ENCODE peak calls at places on chromosomes 1 and 21, in ten cellular contexts. I is fibroblast of lung, X is psoas muscle, A is HL-60, S is kidney, N is GM12865, U is endothelial cell, J is A549, P is heart right ventricle, W is foreskin keratinocyte. Q is an unnamed sample.

GRCh38 chr1:60425528-60425927 is 352.0 kb upstream of the C1orf87 start:
- DNase-seq in I (peak; percentile 3), S (no peak), P (no peak), J (peak; percentile 1), N (peak; percentile 1), U (peak; percentile 11), W (no peak), A (no peak), X (no peak), Q (no peak)

GRCh38 chr1:151164732-151165280 is 896 bp downstream of the LYSMD1 start:
- DNase-seq in W (peak; percentile 4), N (no peak), P (no peak), A (no peak), I (no peak), J (no peak), X (no peak), U (no peak), S (no peak), Q (no peak)

GRCh38 chr1:218837051-218837450 is 336.6 kb upstream of the LYPLAL1 start:
- DNase-seq in W (no peak), S (no peak), U (no peak), P (no peak), N (no peak), I (peak; percentile 18), X (no peak), A (no peak), J (no peak), Q (no peak)

GRCh38 chr1:30040081-30041019 is 683.0 kb downstream of the MATN1 start:
- DNase-seq in S (no peak), I (no peak), N (no peak), W (no peak), A (no peak), U (no peak), P (no peak), X (no peak), J (no peak), Q (no peak)

GRCh38 chr1:222250376-222250775 is 297.5 kb downstream of the HHIPL2 start:
- DNase-seq in S (no peak), X (no peak), U (no peak), J (no peak), N (no peak), A (no peak), W (no peak), I (peak; percentile 20), P (no peak), Q (peak; percentile 46)

GRCh38 chr21:33968082-33968997 is 52.7 kb upstream of the ATP5PO start:
- DNase-seq in U (peak; percentile 22), N (peak; percentile 56), X (no peak), A (no peak), W (peak; percentile 67), P (no peak), S (no peak), I (peak; percentile 94), J (peak; percentile 55), Q (no peak)

GRCh38 chr1:111290640-111291039 is at the start of gene CHIA:
- DNase-seq in A (no peak), J (no peak), W (no peak), X (no peak), N (no peak), P (no peak), S (no peak), I (peak; percentile 54), U (no peak), Q (no peak)

GRCh38 chr1:7222616-7223015 is 437.4 kb downstream of the CAMTA1 start:
- DNase-seq in W (no peak), J (no peak), A (no peak), S (no peak), I (no peak), X (no peak), P (no peak), U (no peak), N (no peak), Q (no peak)

GRCh38 chr1:151494741-151495281 is 16.4 kb upstream of the CGN start:
- DNase-seq in J (no peak), W (peak; percentile 82), I (peak; percentile 78), N (peak; percentile 37), X (no peak), U (no peak), S (no peak), A (no peak), P (no peak), Q (peak; percentile 39)

DNA sequence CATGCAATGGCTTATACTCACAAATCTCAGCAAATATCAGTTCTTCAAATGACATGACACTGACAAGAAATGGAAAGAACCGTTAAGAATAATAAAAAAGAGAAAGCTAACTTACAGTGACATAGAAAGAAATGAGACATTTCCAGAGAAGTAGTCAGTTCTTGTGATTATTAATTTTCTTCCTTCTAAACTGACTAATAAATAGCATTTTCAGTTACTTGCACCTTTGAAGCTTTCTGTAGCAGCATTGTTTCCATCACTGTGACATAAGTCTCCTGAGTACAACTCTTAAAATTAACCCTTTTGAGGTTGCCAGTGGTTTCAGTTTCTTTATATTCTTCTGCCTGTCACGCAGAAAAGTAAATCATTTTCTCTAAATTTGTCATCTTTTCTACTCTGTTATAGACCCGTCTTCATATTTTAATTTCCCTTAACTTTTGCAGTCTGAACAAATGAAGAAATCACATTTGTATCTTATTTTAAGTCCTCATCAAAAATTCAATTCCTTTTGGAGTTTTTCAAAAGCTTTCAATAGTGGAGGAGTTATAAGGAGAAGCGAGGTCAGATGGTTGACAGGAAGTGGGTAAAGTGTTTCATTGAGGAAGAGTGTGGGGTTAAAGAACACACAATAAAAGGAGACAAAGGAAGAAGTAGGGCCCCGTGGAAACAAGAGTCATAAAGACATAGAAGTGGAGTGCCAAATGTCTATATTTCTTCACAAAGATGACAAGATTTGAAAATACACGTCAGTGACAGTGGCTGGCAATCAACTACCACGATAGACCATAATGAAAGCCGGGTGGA is 57.9 kb upstream of the S1PR1 start:
- DNase-seq in N (peak; percentile 90), U (no peak), A (peak; percentile 19), S (no peak), X (no peak), I (no peak), P (no peak), J (no peak), W (no peak), Q (no peak)
- TF ChIP-seq CTCF in N (no peak), U (no peak), A (no peak), S (no peak), X (no peak), I (no peak), P (no peak), J (no peak), W (no peak), Q (no peak)

DNA sequence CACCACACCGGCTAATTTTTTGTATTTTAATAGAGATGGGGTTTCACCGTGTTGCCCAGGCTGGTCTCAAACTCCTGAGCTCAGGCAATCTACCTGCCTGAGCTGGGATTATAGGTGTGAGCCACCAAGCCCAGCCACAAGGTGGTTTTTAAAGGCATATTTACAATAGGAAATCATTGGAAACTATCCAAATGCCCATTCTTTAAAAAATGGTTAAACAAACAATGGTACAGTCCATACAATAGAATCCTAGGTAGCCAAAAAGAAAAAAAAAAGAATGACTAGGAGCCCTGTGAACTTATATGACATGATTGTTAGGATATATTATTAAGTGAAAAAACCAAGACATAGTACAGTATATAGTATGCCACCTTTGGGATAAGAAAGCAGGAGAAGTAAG is 5.3 kb downstream of the ATP2B4 start:
- DNase-seq in I (no peak), W (no peak), X (no peak), N (no peak), J (no peak), U (no peak), A (no peak), S (no peak), P (no peak), Q (no peak)
- TF ChIP-seq CTCF in I (no peak), W (no peak), X (no peak), N (no peak), J (no peak), U (no peak), A (no peak), S (no peak), P (no peak), Q (no peak)

DNA sequence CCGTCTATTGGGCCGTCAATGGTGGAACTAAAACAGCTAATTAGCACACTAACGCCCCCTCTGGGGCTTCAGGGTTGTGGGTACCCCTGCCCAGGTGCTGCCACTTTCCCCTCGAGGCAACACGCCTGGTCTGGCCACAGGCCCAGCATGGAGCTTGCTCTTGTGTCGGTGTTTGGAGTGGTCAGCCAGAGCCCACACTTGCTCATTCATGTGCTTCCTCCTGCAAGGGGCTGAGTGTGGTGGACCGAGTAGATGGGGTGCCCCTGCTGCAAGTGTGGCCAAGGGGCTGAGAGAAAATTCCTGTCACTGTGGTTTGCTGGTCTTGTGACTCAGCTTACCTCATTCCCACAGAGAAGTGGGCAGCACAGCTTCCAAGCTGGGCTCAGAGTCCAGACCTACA is 25.7 kb downstream of the HTR6 start:
- DNase-seq in A (no peak), S (no peak), P (no peak), W (no peak), J (no peak), U (no peak), I (no peak), N (no peak), X (no peak), Q (no peak)
- TF ChIP-seq CTCF in A (no peak), S (no peak), P (no peak), W (no peak), J (no peak), U (no peak), I (no peak), N (no peak), X (no peak), Q (no peak)

DNA sequence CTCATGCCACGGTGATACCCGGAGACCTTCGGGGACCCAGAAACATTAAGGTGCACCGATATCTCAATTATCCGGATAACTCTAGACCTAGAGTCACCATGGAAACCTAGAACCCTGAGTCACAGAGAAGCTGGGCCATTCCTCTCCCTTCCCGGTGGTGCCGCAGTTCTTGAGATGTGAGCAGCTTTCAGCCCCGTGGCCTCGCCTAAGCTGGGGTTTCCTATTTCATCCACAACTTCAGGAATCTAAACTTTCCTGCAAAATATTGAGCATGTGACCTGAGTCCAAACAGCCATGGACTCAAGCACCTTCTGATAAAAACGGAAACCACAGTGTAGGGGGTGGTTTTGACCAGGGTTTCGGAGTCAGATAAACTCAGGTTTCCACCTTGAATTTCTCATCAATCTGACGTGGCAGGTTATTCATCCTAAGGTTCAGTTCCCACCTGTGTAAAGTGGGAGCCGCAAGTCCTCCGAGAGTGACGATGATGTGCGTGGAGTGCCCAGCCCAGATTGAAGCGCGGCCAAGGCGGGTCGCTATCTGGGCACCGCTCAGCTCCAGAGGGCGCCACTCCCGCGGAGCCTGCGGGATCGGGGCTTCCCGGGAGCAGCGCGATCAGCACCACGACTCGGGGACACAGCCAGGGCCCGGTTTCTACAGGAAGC is 980 bp upstream of the ETS2 start:
- DNase-seq in A (peak; percentile 59), S (peak; percentile 92), I (peak; percentile 69), J (no peak), P (peak; percentile 83), X (peak; percentile 88), W (peak; percentile 93), N (peak; percentile 41), U (peak; percentile 76), Q (no peak)
- TF ChIP-seq CTCF in A (peak; percentile 38), S (peak; percentile 48), I (peak; percentile 54), J (peak; percentile 51), P (peak; percentile 61), X (peak; percentile 64), W (peak; percentile 80), N (no peak), U (no peak), Q (peak; percentile 71)

GRCh38 chr21:38699048-38699447 is 106.7 kb upstream of the ETS2 start:
- DNase-seq in X (no peak), A (no peak), U (peak; percentile 43), J (peak; percentile 3), N (no peak), I (no peak), P (no peak), W (no peak), S (no peak), Q (no peak)
- TF ChIP-seq CTCF in X (no peak), A (no peak), U (peak; percentile 58), J (no peak), N (no peak), I (peak; percentile 31), P (peak; percentile 19), W (peak; percentile 41), S (no peak), Q (no peak)

Q was measured in AG09309.